ENCODE peak calls at places on chromosome 10, in seven cellular contexts. One of them, this sample, is unnamed.
A peak's percentile ranks its signal among the peaks of the same experiment; 100 is the strongest.

GRCh38 chr10:22702348-22702747 is 12.0 kb downstream of the PIP4K2A start:
- DNase-seq in upper lobe of left lung: no peak
- DNase-seq in tibial nerve: no peak
- DNase-seq in ovary: no peak
- DNase-seq in body of pancreas: no peak
- DNase-seq in A549: no peak
- DNase-seq in GM12878: no peak
- DNase-seq in this sample: no peak

GRCh38 chr10:30018512-30018911 is 40.9 kb downstream of the JCAD start:
- DNase-seq in upper lobe of left lung: no peak
- DNase-seq in tibial nerve: no peak
- DNase-seq in ovary: no peak
- DNase-seq in body of pancreas: no peak
- DNase-seq in A549: no peak
- DNase-seq in GM12878: no peak
- DNase-seq in this sample: no peak

GRCh38 chr10:124332426-124332825 is 86.3 kb downstream of the OAT start:
- DNase-seq in upper lobe of left lung: no peak
- DNase-seq in tibial nerve: no peak
- DNase-seq in ovary: no peak
- DNase-seq in body of pancreas: no peak
- DNase-seq in A549: no peak
- DNase-seq in GM12878: no peak
- DNase-seq in this sample: no peak

GRCh38 chr10:13338337-13339128 is 9.6 kb downstream of the SEPHS1 start:
- DNase-seq in upper lobe of left lung: no peak
- DNase-seq in tibial nerve: no peak
- DNase-seq in ovary: no peak
- DNase-seq in body of pancreas: no peak
- DNase-seq in A549: no peak
- DNase-seq in GM12878: no peak
- DNase-seq in this sample: no peak

GRCh38 chr10:51544933-51545332 is 154.5 kb downstream of the CSTF2T start:
- DNase-seq in upper lobe of left lung: no peak
- DNase-seq in tibial nerve: no peak
- DNase-seq in ovary: no peak
- DNase-seq in body of pancreas: no peak
- DNase-seq in A549: no peak
- DNase-seq in GM12878: no peak
- DNase-seq in this sample: no peak

GRCh38 chr10:127148066-127148932 is 48.1 kb downstream of the INSYN2A start:
- DNase-seq in upper lobe of left lung: no peak
- DNase-seq in tibial nerve: no peak
- DNase-seq in ovary: no peak
- DNase-seq in body of pancreas: no peak
- DNase-seq in A549: peak; percentile 43
- DNase-seq in GM12878: no peak
- DNase-seq in this sample: no peak

GRCh38 chr10:29908977-29909376 is 150.4 kb downstream of the JCAD start:
- DNase-seq in upper lobe of left lung: peak; percentile 35
- DNase-seq in tibial nerve: no peak
- DNase-seq in ovary: no peak
- DNase-seq in body of pancreas: peak; percentile 13
- DNase-seq in A549: no peak
- DNase-seq in GM12878: no peak
- DNase-seq in this sample: no peak

GRCh38 chr10:74753295-74754211 is 72.8 kb upstream of the KAT6B start:
- DNase-seq in upper lobe of left lung: no peak
- DNase-seq in tibial nerve: no peak
- DNase-seq in ovary: peak; percentile 41
- DNase-seq in body of pancreas: peak; percentile 40
- DNase-seq in A549: no peak
- DNase-seq in GM12878: no peak
- DNase-seq in this sample: no peak

GRCh38 chr10:70032667-70033066 is 20.0 kb upstream of the MACROH2A2 start:
- DNase-seq in upper lobe of left lung: no peak
- DNase-seq in tibial nerve: no peak
- DNase-seq in ovary: no peak
- DNase-seq in body of pancreas: no peak
- DNase-seq in A549: no peak
- DNase-seq in GM12878: no peak
- DNase-seq in this sample: no peak

GRCh38 chr10:69179089-69179742 is 818 bp upstream of the SUPV3L1 start:
- DNase-seq in upper lobe of left lung: no peak
- DNase-seq in tibial nerve: no peak
- DNase-seq in ovary: peak; percentile 34
- DNase-seq in body of pancreas: peak; percentile 28
- DNase-seq in A549: peak; percentile 44
- DNase-seq in GM12878: no peak
- DNase-seq in this sample: no peak

GRCh38 chr10:117718970-117719369 is 176.4 kb downstream of the EMX2 start:
- DNase-seq in upper lobe of left lung: no peak
- DNase-seq in tibial nerve: no peak
- DNase-seq in ovary: no peak
- DNase-seq in body of pancreas: no peak
- DNase-seq in A549: no peak
- DNase-seq in GM12878: no peak
- DNase-seq in this sample: no peak

GRCh38 chr10:102342958-102343357 is 52.5 kb upstream of the NFKB2 start:
- DNase-seq in upper lobe of left lung: no peak
- DNase-seq in tibial nerve: no peak
- DNase-seq in ovary: no peak
- DNase-seq in body of pancreas: no peak
- DNase-seq in A549: no peak
- DNase-seq in GM12878: no peak
- DNase-seq in this sample: no peak

GRCh38 chr10:102342462-102342861 is 53.0 kb upstream of the NFKB2 start:
- DNase-seq in upper lobe of left lung: no peak
- DNase-seq in tibial nerve: no peak
- DNase-seq in ovary: no peak
- DNase-seq in body of pancreas: no peak
- DNase-seq in A549: no peak
- DNase-seq in GM12878: no peak
- DNase-seq in this sample: no peak

GRCh38 chr10:102344067-102344466 is 51.4 kb upstream of the NFKB2 start:
- DNase-seq in upper lobe of left lung: no peak
- DNase-seq in tibial nerve: no peak
- DNase-seq in ovary: no peak
- DNase-seq in body of pancreas: no peak
- DNase-seq in A549: no peak
- DNase-seq in GM12878: no peak
- DNase-seq in this sample: no peak

GRCh38 chr10:102352066-102352715 is 43.3 kb upstream of the NFKB2 start:
- DNase-seq in upper lobe of left lung: peak; percentile 38
- DNase-seq in tibial nerve: no peak
- DNase-seq in ovary: peak; percentile 52
- DNase-seq in body of pancreas: peak; percentile 45
- DNase-seq in A549: peak; percentile 68
- DNase-seq in GM12878: no peak
- DNase-seq in this sample: no peak

DNA sequence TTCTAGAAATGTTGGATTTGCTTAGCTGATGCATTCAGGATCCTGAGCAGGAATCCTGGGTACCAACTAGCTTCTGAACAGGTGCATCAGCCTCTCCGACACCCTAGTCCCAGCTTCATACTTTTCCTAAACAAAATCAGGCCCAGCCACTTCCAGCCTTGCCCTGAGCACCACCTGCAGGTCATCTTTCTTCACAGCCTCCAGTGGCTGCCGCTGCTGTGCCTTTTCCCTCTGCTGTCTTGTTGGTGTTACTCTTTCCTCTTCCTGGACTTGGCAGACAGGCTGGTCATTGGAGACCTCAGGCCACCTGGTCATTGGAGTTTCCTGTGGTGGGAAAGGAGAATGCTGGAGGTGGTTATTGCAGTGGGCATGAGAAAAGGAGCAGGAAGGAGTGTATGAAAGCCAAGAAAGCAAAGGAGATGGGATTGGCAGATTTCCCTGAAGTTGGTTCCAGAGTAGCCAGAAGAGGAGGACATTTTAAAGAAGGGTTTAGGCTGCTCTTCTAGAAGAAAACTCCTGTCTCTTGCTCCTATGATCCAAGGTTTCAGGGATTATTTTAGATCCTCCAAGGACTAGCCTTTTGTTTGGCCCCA is 48.2 kb upstream of the NFKB2 start:
- DNase-seq in upper lobe of left lung: peak; percentile 47
- DNase-seq in tibial nerve: no peak
- DNase-seq in ovary: no peak
- DNase-seq in body of pancreas: peak; percentile 60
- DNase-seq in A549: peak; percentile 58
- DNase-seq in GM12878: no peak
- DNase-seq in this sample: no peak
- TF ChIP-seq CTCF in upper lobe of left lung: peak; percentile 33
- TF ChIP-seq CTCF in tibial nerve: peak; percentile 23
- TF ChIP-seq CTCF in ovary: no peak
- TF ChIP-seq CTCF in body of pancreas: peak; percentile 29
- TF ChIP-seq CTCF in A549: peak; percentile 67
- TF ChIP-seq CTCF in GM12878: peak; percentile 55
- TF ChIP-seq CTCF in this sample: peak; percentile 25

DNA sequence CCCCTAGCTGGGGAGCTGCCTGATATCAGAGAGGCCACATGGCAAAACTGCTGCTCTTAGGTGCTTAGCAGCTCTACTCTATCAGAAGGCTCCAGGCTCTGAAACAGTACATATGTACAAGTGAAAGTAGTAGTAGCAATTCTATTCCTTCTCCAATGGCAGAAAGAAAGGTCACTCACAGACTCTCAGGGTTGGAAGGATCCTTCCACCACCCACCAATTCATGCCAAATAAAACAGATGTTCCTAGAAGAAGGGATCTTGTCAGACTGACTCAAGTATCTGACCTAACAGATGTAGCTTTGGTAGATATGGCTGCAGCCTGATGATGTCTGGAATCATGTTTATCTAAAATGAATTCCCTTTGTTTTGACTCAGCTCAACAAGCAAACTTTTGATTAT is 8.0 kb upstream of the ALDH18A1 start:
- DNase-seq in upper lobe of left lung: no peak
- DNase-seq in tibial nerve: no peak
- DNase-seq in ovary: no peak
- DNase-seq in body of pancreas: no peak
- DNase-seq in A549: no peak
- DNase-seq in GM12878: no peak
- DNase-seq in this sample: no peak
- TF ChIP-seq POLR2A in upper lobe of left lung: no peak
- TF ChIP-seq POLR2A in tibial nerve: no peak
- TF ChIP-seq POLR2A in ovary: no peak
- TF ChIP-seq POLR2A in body of pancreas: no peak
- TF ChIP-seq POLR2A in A549: no peak
- TF ChIP-seq POLR2A in GM12878: no peak
- TF ChIP-seq POLR2A in this sample: no peak

DNA sequence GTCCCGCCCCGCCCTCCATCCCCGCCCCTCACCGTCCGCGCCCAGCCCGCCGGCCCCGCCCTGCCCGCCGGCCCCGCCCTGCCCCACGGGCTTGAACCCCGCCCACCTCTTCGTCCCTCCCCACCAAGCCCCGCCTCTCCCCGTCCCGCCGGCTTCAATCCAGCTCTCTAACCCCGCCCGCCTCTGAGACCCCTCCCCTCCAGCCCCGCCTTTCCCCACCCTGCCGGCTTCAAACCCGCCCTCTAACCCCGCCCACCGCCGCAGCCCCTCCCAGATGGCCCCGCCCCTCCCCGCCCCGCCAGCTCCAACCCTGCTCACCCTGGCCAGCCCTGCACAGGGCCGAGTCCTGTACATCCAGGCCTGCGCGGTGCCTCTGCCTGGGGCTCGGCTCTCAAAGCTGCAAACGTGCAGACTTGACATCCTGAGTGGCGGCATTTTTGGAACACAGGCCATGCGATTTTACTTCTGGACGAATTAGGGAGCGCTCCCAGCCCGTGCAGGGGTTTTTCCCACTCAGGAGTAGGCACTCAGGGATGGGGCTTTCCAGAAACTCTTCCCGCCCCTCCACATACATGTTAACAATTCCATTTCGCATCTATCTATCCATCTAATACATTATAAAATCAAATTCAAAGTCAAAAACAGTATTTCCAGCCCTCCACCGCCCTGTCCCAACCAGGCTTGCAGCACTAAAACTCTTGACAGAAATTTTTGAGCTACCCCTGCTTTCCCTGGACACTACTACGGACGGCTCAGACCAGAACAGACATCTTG is 475 bp upstream of the NMT2 start:
- DNase-seq in upper lobe of left lung: peak; percentile 97
- DNase-seq in tibial nerve: peak; percentile 92
- DNase-seq in ovary: peak; percentile 96
- DNase-seq in body of pancreas: peak; percentile 96
- DNase-seq in A549: peak; percentile 82
- DNase-seq in GM12878: peak; percentile 48
- DNase-seq in this sample: peak; percentile 79
- H3K4me3 ChIP-seq in upper lobe of left lung: peak overlapping the region; percentile 31
- H3K4me3 ChIP-seq in tibial nerve: peak overlapping the region; percentile 27
- H3K4me3 ChIP-seq in ovary: peak overlapping the region; percentile 5
- H3K4me3 ChIP-seq in body of pancreas: no peak overlapping the region
- H3K4me3 ChIP-seq in A549: peak overlapping the region; percentile 22
- H3K4me3 ChIP-seq in GM12878: no peak overlapping the region
- H3K4me3 ChIP-seq in this sample: peak overlapping the region; percentile 51

GRCh38 chr10:4174197-4174596 is 389.2 kb upstream of the KLF6 start:
- DNase-seq in upper lobe of left lung: no peak
- DNase-seq in tibial nerve: no peak
- DNase-seq in ovary: no peak
- DNase-seq in body of pancreas: no peak
- DNase-seq in A549: no peak
- DNase-seq in GM12878: no peak
- DNase-seq in this sample: no peak
- TF ChIP-seq CTCF in upper lobe of left lung: no peak
- TF ChIP-seq CTCF in tibial nerve: no peak
- TF ChIP-seq CTCF in ovary: no peak
- TF ChIP-seq CTCF in body of pancreas: no peak
- TF ChIP-seq CTCF in A549: peak; percentile 22
- TF ChIP-seq CTCF in GM12878: no peak
- TF ChIP-seq CTCF in this sample: no peak

GRCh38 chr10:71729023-71729649 is 9.6 kb upstream of the C10orf105 start:
- DNase-seq in upper lobe of left lung: peak; percentile 79
- DNase-seq in tibial nerve: no peak
- DNase-seq in ovary: no peak
- DNase-seq in body of pancreas: peak; percentile 65
- DNase-seq in A549: peak; percentile 54
- DNase-seq in GM12878: no peak
- DNase-seq in this sample: no peak
- TF ChIP-seq POLR2A in upper lobe of left lung: no peak
- TF ChIP-seq POLR2A in tibial nerve: no peak
- TF ChIP-seq POLR2A in ovary: no peak
- TF ChIP-seq POLR2A in body of pancreas: no peak
- TF ChIP-seq POLR2A in A549: no peak
- TF ChIP-seq POLR2A in GM12878: no peak
- TF ChIP-seq POLR2A in this sample: no peak